ENCODE peak calls at places on chromosome 2, in six cellular contexts. One of them, this sample, is unnamed.

GRCh38 chr2:27222407-27222806 is 5.2 kb downstream of the CAD start:
- DNase-seq in neural progenitor cell: no peak
- DNase-seq in fibroblast of lung: no peak
- DNase-seq in gastrocnemius medialis: no peak
- DNase-seq in SJCRH30: no peak
- DNase-seq in sigmoid colon: no peak
- DNase-seq in this sample: no peak

GRCh38 chr2:239778861-239779591 is 246.1 kb downstream of the NDUFA10 start:
- DNase-seq in sigmoid colon: peak
- DNase-seq in SJCRH30: peak
- DNase-seq in fibroblast of lung: no peak
- DNase-seq in neural progenitor cell: no peak
- DNase-seq in gastrocnemius medialis: no peak
- DNase-seq in this sample: no peak

GRCh38 chr2:218859556-218859993 is at the start of gene WNT6:
- DNase-seq in sigmoid colon: peak
- DNase-seq in SJCRH30: no peak
- DNase-seq in neural progenitor cell: peak
- DNase-seq in fibroblast of lung: no peak
- DNase-seq in gastrocnemius medialis: no peak
- DNase-seq in this sample: no peak

GRCh38 chr2:239873656-239874635 is 151.2 kb downstream of the NDUFA10 start:
- DNase-seq in fibroblast of lung: no peak
- DNase-seq in neural progenitor cell: no peak
- DNase-seq in SJCRH30: no peak
- DNase-seq in sigmoid colon: no peak
- DNase-seq in gastrocnemius medialis: no peak
- DNase-seq in this sample: no peak

GRCh38 chr2:44692821-44693220 is 248.7 kb upstream of the SIX3 start:
- DNase-seq in sigmoid colon: no peak
- DNase-seq in SJCRH30: no peak
- DNase-seq in neural progenitor cell: no peak
- DNase-seq in fibroblast of lung: peak
- DNase-seq in gastrocnemius medialis: no peak
- DNase-seq in this sample: no peak

GRCh38 chr2:12330916-12331315 is 385.8 kb upstream of the TRIB2 start:
- DNase-seq in SJCRH30: no peak
- DNase-seq in sigmoid colon: no peak
- DNase-seq in fibroblast of lung: peak
- DNase-seq in gastrocnemius medialis: no peak
- DNase-seq in neural progenitor cell: no peak
- DNase-seq in this sample: peak

GRCh38 chr2:27798948-27799645 is 27.6 kb downstream of the MRPL33 start:
- DNase-seq in SJCRH30: peak
- DNase-seq in sigmoid colon: peak
- DNase-seq in fibroblast of lung: peak
- DNase-seq in gastrocnemius medialis: peak
- DNase-seq in neural progenitor cell: peak
- DNase-seq in this sample: peak

GRCh38 chr2:138267161-138267901 is 234.2 kb upstream of the SPOPL start:
- DNase-seq in SJCRH30: no peak
- DNase-seq in fibroblast of lung: peak
- DNase-seq in gastrocnemius medialis: no peak
- DNase-seq in sigmoid colon: no peak
- DNase-seq in neural progenitor cell: no peak
- DNase-seq in this sample: peak

GRCh38 chr2:173264603-173265366 is 89.9 kb upstream of the CDCA7 start:
- DNase-seq in SJCRH30: no peak
- DNase-seq in neural progenitor cell: no peak
- DNase-seq in fibroblast of lung: no peak
- DNase-seq in sigmoid colon: no peak
- DNase-seq in gastrocnemius medialis: peak
- DNase-seq in this sample: no peak

GRCh38 chr2:208320686-208321085 is 54.6 kb downstream of the PIKFYVE start:
- DNase-seq in fibroblast of lung: peak
- DNase-seq in gastrocnemius medialis: peak
- DNase-seq in sigmoid colon: no peak
- DNase-seq in SJCRH30: no peak
- DNase-seq in neural progenitor cell: no peak
- DNase-seq in this sample: peak

GRCh38 chr2:157246212-157247067 is 11.1 kb upstream of the GALNT5 start:
- DNase-seq in sigmoid colon: no peak
- DNase-seq in gastrocnemius medialis: no peak
- DNase-seq in SJCRH30: no peak
- DNase-seq in neural progenitor cell: peak
- DNase-seq in fibroblast of lung: peak
- DNase-seq in this sample: peak

GRCh38 chr2:2823061-2823753 is 492.1 kb upstream of the MYT1L start:
- DNase-seq in sigmoid colon: no peak
- DNase-seq in neural progenitor cell: no peak
- DNase-seq in fibroblast of lung: no peak
- DNase-seq in gastrocnemius medialis: no peak
- DNase-seq in SJCRH30: no peak
- DNase-seq in this sample: no peak

GRCh38 chr2:3594493-3595281 is at the start of gene COLEC11:
- DNase-seq in neural progenitor cell: peak
- DNase-seq in SJCRH30: no peak
- DNase-seq in fibroblast of lung: peak
- DNase-seq in sigmoid colon: no peak
- DNase-seq in gastrocnemius medialis: no peak
- DNase-seq in this sample: peak

GRCh38 chr2:20378891-20379519 is 28.4 kb upstream of the PUM2 start:
- DNase-seq in SJCRH30: peak
- DNase-seq in fibroblast of lung: peak
- DNase-seq in neural progenitor cell: peak
- DNase-seq in gastrocnemius medialis: peak
- DNase-seq in sigmoid colon: peak
- DNase-seq in this sample: peak

GRCh38 chr2:54239427-54239826 is 16.6 kb downstream of the TSPYL6 start:
- DNase-seq in SJCRH30: peak
- DNase-seq in sigmoid colon: no peak
- DNase-seq in gastrocnemius medialis: no peak
- DNase-seq in neural progenitor cell: no peak
- DNase-seq in fibroblast of lung: peak
- DNase-seq in this sample: peak

GRCh38 chr2:206201075-206201848 is 41.6 kb downstream of the EEF1B2 start:
- DNase-seq in SJCRH30: no peak
- DNase-seq in fibroblast of lung: no peak
- DNase-seq in gastrocnemius medialis: no peak
- DNase-seq in neural progenitor cell: no peak
- DNase-seq in sigmoid colon: no peak
- DNase-seq in this sample: no peak

GRCh38 chr2:8061219-8061618 is 620.6 kb upstream of the ID2 start:
- DNase-seq in neural progenitor cell: no peak
- DNase-seq in sigmoid colon: no peak
- DNase-seq in gastrocnemius medialis: no peak
- DNase-seq in SJCRH30: no peak
- DNase-seq in fibroblast of lung: no peak
- DNase-seq in this sample: no peak

GRCh38 chr2:153787612-153788011 is 84.1 kb upstream of the GALNT13 start:
- DNase-seq in gastrocnemius medialis: no peak
- DNase-seq in neural progenitor cell: no peak
- DNase-seq in fibroblast of lung: no peak
- DNase-seq in sigmoid colon: no peak
- DNase-seq in SJCRH30: no peak
- DNase-seq in this sample: no peak

DNA sequence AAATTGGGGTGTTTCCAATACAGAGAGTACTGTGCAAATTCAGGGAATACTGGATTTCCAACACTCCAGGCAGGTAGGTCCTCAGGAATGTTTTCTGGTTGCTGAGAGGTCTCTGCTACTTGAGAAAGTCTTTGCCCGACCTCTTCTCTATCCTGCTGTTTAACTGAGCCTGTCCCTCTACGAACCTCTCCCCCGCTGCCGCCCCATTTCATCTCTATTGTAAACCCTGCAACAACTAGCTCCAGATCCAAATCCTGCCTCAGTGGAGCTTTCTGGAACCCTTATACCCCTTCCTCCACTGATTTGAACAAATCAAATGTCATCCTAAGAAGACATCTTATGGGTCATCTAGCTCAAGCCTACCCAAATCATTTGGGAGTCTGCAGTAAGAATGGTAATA is 1.3 kb downstream of the EIF4E2 start:
- DNase-seq in neural progenitor cell: no peak
- DNase-seq in fibroblast of lung: no peak
- DNase-seq in gastrocnemius medialis: no peak
- DNase-seq in sigmoid colon: no peak
- DNase-seq in SJCRH30: no peak
- DNase-seq in this sample: no peak
- H3K27ac ChIP-seq in neural progenitor cell: no peak
- H3K27ac ChIP-seq in fibroblast of lung: peak
- H3K27ac ChIP-seq in gastrocnemius medialis: peak
- H3K27ac ChIP-seq in sigmoid colon: peak
- H3K27ac ChIP-seq in SJCRH30: no peak
- H3K27ac ChIP-seq in this sample: no peak

DNA sequence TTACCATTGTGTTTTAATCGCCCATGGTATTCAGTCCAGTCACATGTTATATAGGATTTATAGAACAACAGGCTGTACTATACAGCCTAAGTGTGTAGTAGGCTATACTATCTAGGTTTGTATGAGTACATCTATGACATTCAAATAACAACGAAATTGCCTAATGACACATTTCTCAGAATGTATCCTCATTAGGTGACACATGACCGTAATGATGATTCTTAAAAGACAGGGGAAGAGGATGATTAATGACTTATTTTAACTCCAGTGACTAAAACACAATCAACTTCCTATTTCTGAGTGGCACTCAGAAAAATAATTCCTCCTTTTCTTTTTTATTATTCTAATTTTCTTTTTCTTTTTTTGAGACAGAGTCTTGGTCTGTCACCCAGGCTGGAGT is 63.0 kb upstream of the ACSL3 start:
- DNase-seq in gastrocnemius medialis: no peak
- DNase-seq in neural progenitor cell: no peak
- DNase-seq in SJCRH30: no peak
- DNase-seq in fibroblast of lung: no peak
- DNase-seq in sigmoid colon: no peak
- DNase-seq in this sample: no peak
- H3K27ac ChIP-seq in gastrocnemius medialis: no peak
- H3K27ac ChIP-seq in neural progenitor cell: no peak
- H3K27ac ChIP-seq in SJCRH30: no peak
- H3K27ac ChIP-seq in fibroblast of lung: no peak
- H3K27ac ChIP-seq in sigmoid colon: no peak
- H3K27ac ChIP-seq in this sample: no peak

DNA sequence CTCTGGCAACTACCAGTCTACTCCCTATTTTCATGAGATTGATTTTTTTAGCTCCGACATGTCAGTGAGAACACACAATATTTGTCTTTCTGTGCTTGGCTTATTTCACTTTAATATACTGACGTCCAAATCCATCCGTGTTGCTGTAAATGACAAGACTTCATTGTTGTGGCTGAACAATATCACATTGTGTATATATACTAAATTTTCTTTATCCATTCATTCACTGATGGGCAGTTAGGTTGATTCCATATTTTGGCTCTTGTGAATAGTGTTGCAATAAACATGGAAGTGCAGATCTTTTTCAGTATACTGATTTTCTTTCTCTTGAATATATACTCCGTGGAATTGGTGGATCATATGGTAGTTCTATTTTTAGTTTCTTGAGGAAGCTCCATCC is 5.8 kb upstream of the TTC21B start:
- DNase-seq in fibroblast of lung: no peak
- DNase-seq in sigmoid colon: no peak
- DNase-seq in gastrocnemius medialis: no peak
- DNase-seq in SJCRH30: no peak
- DNase-seq in neural progenitor cell: no peak
- DNase-seq in this sample: no peak
- H3K27ac ChIP-seq in fibroblast of lung: no peak
- H3K27ac ChIP-seq in sigmoid colon: no peak
- H3K27ac ChIP-seq in gastrocnemius medialis: no peak
- H3K27ac ChIP-seq in SJCRH30: no peak
- H3K27ac ChIP-seq in neural progenitor cell: no peak
- H3K27ac ChIP-seq in this sample: no peak

GRCh38 chr2:73089270-73090030 is 17.9 kb upstream of the SFXN5 start:
- DNase-seq in sigmoid colon: no peak
- DNase-seq in neural progenitor cell: no peak
- DNase-seq in SJCRH30: peak
- DNase-seq in gastrocnemius medialis: no peak
- DNase-seq in fibroblast of lung: peak
- DNase-seq in this sample: peak

GRCh38 chr2:73091164-73091563 is 19.7 kb upstream of the SFXN5 start:
- DNase-seq in sigmoid colon: no peak
- DNase-seq in neural progenitor cell: peak
- DNase-seq in fibroblast of lung: peak
- DNase-seq in SJCRH30: no peak
- DNase-seq in gastrocnemius medialis: no peak
- DNase-seq in this sample: no peak

GRCh38 chr2:73088703-73089102 is 17.2 kb upstream of the SFXN5 start:
- DNase-seq in fibroblast of lung: no peak
- DNase-seq in neural progenitor cell: no peak
- DNase-seq in sigmoid colon: no peak
- DNase-seq in SJCRH30: no peak
- DNase-seq in gastrocnemius medialis: no peak
- DNase-seq in this sample: no peak

GRCh38 chr2:73092146-73092783 is 20.5 kb downstream of the RAB11FIP5 start:
- DNase-seq in SJCRH30: no peak
- DNase-seq in fibroblast of lung: no peak
- DNase-seq in gastrocnemius medialis: no peak
- DNase-seq in neural progenitor cell: no peak
- DNase-seq in sigmoid colon: no peak
- DNase-seq in this sample: no peak

GRCh38 chr2:73091696-73092095 is 20.2 kb upstream of the SFXN5 start:
- DNase-seq in gastrocnemius medialis: no peak
- DNase-seq in neural progenitor cell: no peak
- DNase-seq in fibroblast of lung: no peak
- DNase-seq in sigmoid colon: no peak
- DNase-seq in SJCRH30: no peak
- DNase-seq in this sample: no peak
- H3K27ac ChIP-seq in gastrocnemius medialis: no peak
- H3K27ac ChIP-seq in neural progenitor cell: no peak
- H3K27ac ChIP-seq in fibroblast of lung: no peak
- H3K27ac ChIP-seq in sigmoid colon: no peak
- H3K27ac ChIP-seq in SJCRH30: no peak
- H3K27ac ChIP-seq in this sample: no peak

GRCh38 chr2:106959975-106960632 is 74.1 kb upstream of the ST6GAL2 start:
- DNase-seq in sigmoid colon: no peak
- DNase-seq in fibroblast of lung: peak
- DNase-seq in gastrocnemius medialis: no peak
- DNase-seq in neural progenitor cell: no peak
- DNase-seq in SJCRH30: no peak
- DNase-seq in this sample: peak
- H3K27ac ChIP-seq in sigmoid colon: no peak
- H3K27ac ChIP-seq in fibroblast of lung: no peak
- H3K27ac ChIP-seq in gastrocnemius medialis: no peak
- H3K27ac ChIP-seq in neural progenitor cell: no peak
- H3K27ac ChIP-seq in SJCRH30: no peak
- H3K27ac ChIP-seq in this sample: peak

This sample was measured in brain microvascular endothelial cell.